ENCODE peak calls at places on chromosomes 3 and 15, in five cellular contexts. V is body of pancreas, G is GM23248, Y is A673, N is left ventricle myocardium inferior. I is an unnamed sample.

GRCh38 chr3:46715507-46716175 is 2.0 kb downstream of the PRSS50 start:
- DNase-seq in V (no peak), G (no peak), Y (no peak), N (no peak), I (no peak)

GRCh38 chr3:141465221-141465620 is 21.6 kb upstream of the RASA2 start:
- DNase-seq in V (no peak), G (peak), Y (no peak), N (no peak), I (no peak)

GRCh38 chr3:112358311-112358780 is 25.4 kb downstream of the CD200 start:
- DNase-seq in V (no peak), G (no peak), Y (no peak), N (no peak), I (no peak)

GRCh38 chr15:51801391-51801835 is 28.0 kb upstream of the TMOD3 start:
- DNase-seq in V (peak), G (peak), Y (peak), N (peak), I (no peak)

GRCh38 chr15:92069308-92070244 is 216.1 kb downstream of the SLCO3A1 start:
- DNase-seq in V (peak), G (peak), Y (peak), N (peak), I (peak)

GRCh38 chr3:39515681-39516441 is 48.4 kb downstream of the MOBP start:
- DNase-seq in V (no peak), G (no peak), Y (no peak), N (no peak), I (no peak)

GRCh38 chr3:79369306-79369705 is 398.5 kb downstream of the ROBO1 start:
- DNase-seq in V (no peak), G (peak), Y (peak), N (no peak), I (no peak)

GRCh38 chr15:48352474-48353072 is 21.3 kb downstream of the DUT start:
- DNase-seq in V (peak), G (peak), Y (peak), N (no peak), I (peak)

GRCh38 chr3:151439652-151440125 is 21.2 kb downstream of the IGSF10 start:
- DNase-seq in V (peak), G (peak), Y (peak), N (no peak), I (no peak)

GRCh38 chr15:38563723-38564519 is 693 bp downstream of the RASGRP1 start:
- DNase-seq in V (peak), G (peak), Y (peak), N (peak), I (no peak)

DNA sequence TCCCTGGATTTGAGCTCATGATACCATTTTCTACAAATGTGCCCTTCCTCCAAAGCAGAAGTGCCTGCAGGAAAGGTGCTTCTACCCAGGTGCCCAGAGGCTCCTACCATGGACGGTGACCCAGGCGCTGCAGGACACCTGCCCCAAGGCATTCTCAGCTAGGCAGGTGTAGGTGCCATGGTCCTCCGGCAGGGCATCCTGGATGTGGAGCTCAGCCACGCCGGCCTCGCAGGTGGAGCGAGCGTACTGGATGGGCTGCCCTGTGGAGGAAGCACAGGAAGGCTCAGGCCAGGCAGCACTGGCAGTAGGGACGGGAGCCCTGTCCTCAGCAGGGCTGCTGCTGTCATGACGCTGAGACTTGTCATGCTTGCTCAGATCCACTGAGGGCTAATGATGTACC is 137.2 kb upstream of the HACD2 start:
- DNase-seq in V (no peak), G (no peak), Y (no peak), N (no peak), I (no peak)
- H3K27ac ChIP-seq in V (no peak), G (no peak), Y (no peak), N (no peak), I (no peak)

GRCh38 chr15:93870583-93870982 is 360.8 kb upstream of the MCTP2 start:
- DNase-seq in V (no peak), G (no peak), Y (no peak), N (no peak), I (no peak)
- H3K27ac ChIP-seq in V (no peak), G (no peak), Y (no peak), N (no peak), I (no peak)

GRCh38 chr3:134446800-134447199 is 39.0 kb downstream of the ANAPC13 start:
- DNase-seq in V (no peak), G (peak), Y (no peak), N (no peak), I (peak)

GRCh38 chr3:134448664-134449063 is 37.1 kb downstream of the ANAPC13 start:
- DNase-seq in V (no peak), G (no peak), Y (no peak), N (no peak), I (no peak)

GRCh38 chr3:134449277-134449676 is 36.5 kb downstream of the ANAPC13 start:
- DNase-seq in V (peak), G (peak), Y (peak), N (no peak), I (no peak)

GRCh38 chr3:134447371-134447770 is 38.4 kb downstream of the ANAPC13 start:
- DNase-seq in V (no peak), G (no peak), Y (no peak), N (no peak), I (no peak)

GRCh38 chr3:134449951-134450350 is 35.8 kb downstream of the ANAPC13 start:
- DNase-seq in V (no peak), G (no peak), Y (no peak), N (no peak), I (no peak)
- H3K27ac ChIP-seq in V (no peak), G (no peak), Y (no peak), N (no peak), I (no peak)

GRCh38 chr15:74866090-74866489 is 7.1 kb downstream of the SCAMP2 start:
- DNase-seq in V (no peak), G (peak), Y (peak), N (no peak), I (peak)
- H3K27ac ChIP-seq in V (no peak), G (peak), Y (peak), N (peak), I (peak)

GRCh38 chr15:79452244-79453051 is 20.3 kb downstream of the MINAR1 start:
- DNase-seq in V (no peak), G (no peak), Y (no peak), N (no peak), I (no peak)

GRCh38 chr15:79451361-79451999 is 19.3 kb downstream of the MINAR1 start:
- DNase-seq in V (no peak), G (no peak), Y (no peak), N (no peak), I (no peak)

GRCh38 chr15:79442911-79443310 is 10.8 kb downstream of the MINAR1 start:
- DNase-seq in V (no peak), G (no peak), Y (no peak), N (no peak), I (no peak)

GRCh38 chr15:79450648-79451047 is 18.5 kb downstream of the MINAR1 start:
- DNase-seq in V (no peak), G (peak), Y (peak), N (no peak), I (no peak)

DNA sequence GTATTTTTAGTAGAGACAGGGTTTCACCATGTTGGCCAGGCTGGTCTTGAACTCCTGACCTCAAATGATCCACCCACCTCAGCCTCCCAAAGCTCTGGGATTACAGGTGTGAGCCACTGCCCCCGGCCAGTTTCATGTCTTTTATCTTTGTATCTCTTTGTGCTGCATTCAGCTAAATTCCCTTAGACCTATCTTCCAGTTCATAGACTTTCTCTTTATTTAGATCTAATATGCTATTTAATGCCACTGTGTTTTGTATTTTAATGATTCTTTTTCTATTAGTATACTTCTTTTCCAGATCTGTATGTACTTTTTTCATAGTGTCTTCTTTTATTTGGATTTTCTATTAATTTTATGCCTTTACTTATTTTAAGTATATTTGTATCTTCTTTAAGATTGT is 14.9 kb downstream of the MINAR1 start:
- DNase-seq in V (no peak), G (no peak), Y (no peak), N (no peak), I (no peak)
- H3K27ac ChIP-seq in V (no peak), G (no peak), Y (no peak), N (no peak), I (no peak)

GRCh38 chr3:196631655-196632032 is 7.8 kb upstream of the NRROS start:
- DNase-seq in V (no peak), G (peak), Y (no peak), N (no peak), I (no peak)
- H3K27ac ChIP-seq in V (peak), G (peak), Y (peak), N (peak), I (peak)

GRCh38 chr15:89167267-89168176 is 53.9 kb downstream of the RLBP1 start:
- DNase-seq in V (peak), G (peak), Y (peak), N (no peak), I (peak)

GRCh38 chr15:89163271-89164055 is 57.9 kb downstream of the RLBP1 start:
- DNase-seq in V (no peak), G (no peak), Y (peak), N (no peak), I (no peak)

GRCh38 chr15:89161666-89162065 is 59.7 kb downstream of the RLBP1 start:
- DNase-seq in V (no peak), G (no peak), Y (no peak), N (no peak), I (no peak)

GRCh38 chr15:89164712-89165211 is 56.6 kb downstream of the RLBP1 start:
- DNase-seq in V (peak), G (no peak), Y (no peak), N (no peak), I (no peak)

DNA sequence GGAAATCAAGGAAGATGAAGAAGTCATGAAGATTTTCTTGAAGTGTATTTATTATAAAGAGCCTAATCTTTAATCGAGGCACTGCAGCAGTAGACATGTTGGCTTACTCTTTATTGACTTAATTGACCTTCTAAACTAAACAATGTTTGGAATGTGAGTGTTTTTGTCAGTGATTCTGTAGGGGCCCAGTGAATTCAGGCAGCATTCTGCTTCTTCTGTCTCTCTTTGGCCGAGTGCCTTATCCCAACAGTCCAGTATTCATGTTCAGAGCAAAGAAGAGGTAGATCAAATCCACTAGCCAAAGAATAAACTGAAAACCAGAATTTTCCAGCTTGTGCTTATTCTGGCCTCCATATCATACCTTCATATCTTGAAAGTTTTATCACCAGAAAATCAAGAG is 55.7 kb downstream of the RLBP1 start:
- DNase-seq in V (no peak), G (no peak), Y (peak), N (no peak), I (no peak)
- H3K27ac ChIP-seq in V (peak), G (no peak), Y (peak), N (peak), I (no peak)